ENCODE peak calls at places on chromosomes 12 and 14, in six cellular contexts. E is NB4, P is lower leg skin, S is endothelial cell of umbilical vein, M is AG10803, U is fibroblast of pulmonary artery. A is an unnamed sample.
A peak's percentile ranks its signal among the peaks of the same experiment; 100 is the strongest.

GRCh38 chr14:71675902-71676291 is 256.3 kb upstream of the RGS6 start:
- DNase-seq in S (no peak), U (no peak), P (no peak), E (no peak), M (no peak), A (peak; percentile 27)

GRCh38 chr14:24443053-24443683 is 592 bp upstream of the SDR39U1 start:
- DNase-seq in P (peak; percentile 14), M (no peak), S (peak; percentile 34), U (no peak), E (no peak), A (no peak)

GRCh38 chr14:51962678-51963077 is 26.7 kb upstream of the RTRAF start:
- DNase-seq in U (peak; percentile 31), E (no peak), P (no peak), M (peak; percentile 21), S (peak; percentile 49), A (peak; percentile 4)

GRCh38 chr12:325886-326285 is 63.2 kb downstream of the KDM5A start:
- DNase-seq in E (no peak), S (no peak), M (peak; percentile 44), P (no peak), U (no peak), A (no peak)

GRCh38 chr14:85565862-85566296 is 35.9 kb downstream of the FLRT2 start:
- DNase-seq in U (peak; percentile 75), E (no peak), P (no peak), S (peak; percentile 89), M (peak; percentile 44), A (peak; percentile 81)

GRCh38 chr12:62519043-62519442 is 52.4 kb downstream of the MON2 start:
- DNase-seq in M (no peak), U (no peak), E (no peak), P (no peak), S (no peak), A (no peak)

GRCh38 chr12:88298761-88299242 is 156.7 kb downstream of the TMTC3 start:
- DNase-seq in P (no peak), E (no peak), U (peak; percentile 70), S (peak; percentile 69), M (peak; percentile 86), A (peak; percentile 77)

GRCh38 chr12:71161575-71161974 is 3.8 kb upstream of the TSPAN8 start:
- DNase-seq in P (no peak), U (no peak), S (no peak), M (no peak), E (no peak), A (no peak)

GRCh38 chr14:22557846-22558220 is 31.2 kb downstream of the DAD1 start:
- DNase-seq in S (no peak), P (no peak), M (no peak), E (peak; percentile 37), U (no peak), A (no peak)

GRCh38 chr14:22558221-22558913 is 30.7 kb downstream of the DAD1 start:
- DNase-seq in U (no peak), E (peak; percentile 36), P (no peak), S (no peak), M (no peak), A (no peak)

GRCh38 chr14:22555573-22556011 is 33.4 kb downstream of the DAD1 start:
- DNase-seq in S (no peak), U (no peak), P (no peak), E (peak; percentile 83), M (no peak), A (peak; percentile 29)

GRCh38 chr14:22556021-22556989 is 32.7 kb downstream of the DAD1 start:
- DNase-seq in U (peak; percentile 80), P (peak; percentile 94), M (peak; percentile 62), E (peak; percentile 99), S (peak; percentile 52), A (peak; percentile 55)

GRCh38 chr14:22556990-22557623 is 31.9 kb downstream of the DAD1 start:
- DNase-seq in E (peak; percentile 93), S (peak; percentile 71), U (peak; percentile 72), M (peak; percentile 64), P (peak; percentile 96), A (peak; percentile 67)
- H3K4me3 ChIP-seq in E (peak overlapping the region; percentile 66), S (peak overlapping the region; percentile 14), U (peak overlapping the region; percentile 48), M (peak overlapping the region; percentile 56), P (no peak overlapping the region), A (peak overlapping the region; percentile 40)

DNA sequence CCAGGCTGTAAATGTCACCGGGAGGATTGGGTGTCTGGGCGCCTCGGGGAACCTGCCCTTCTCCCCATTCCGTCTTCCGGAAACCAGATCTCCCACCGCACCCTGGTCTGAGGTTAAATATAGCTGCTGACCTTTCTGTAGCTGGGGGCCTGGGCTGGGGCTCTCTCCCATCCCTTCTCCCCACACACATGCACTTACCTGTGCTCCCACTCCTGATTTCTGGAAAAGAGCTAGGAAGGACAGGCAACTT is 1.3 kb downstream of the GAPDH start:
- DNase-seq in M (no peak), P (no peak), S (no peak), E (no peak), U (no peak), A (no peak)
- H3K4me3 ChIP-seq in M (peak overlapping the region; percentile 94), P (peak overlapping the region; percentile 86), S (peak overlapping the region; percentile 70), E (peak overlapping the region; percentile 95), U (peak overlapping the region; percentile 98), A (peak overlapping the region; percentile 96)

GRCh38 chr12:125861299-125862281 is 796.4 kb downstream of the AACS start:
- DNase-seq in P (no peak), M (no peak), E (no peak), S (no peak), U (no peak), A (no peak)
- H3K4me3 ChIP-seq in P (no peak overlapping the region), M (no peak overlapping the region), E (no peak overlapping the region), S (no peak overlapping the region), U (no peak overlapping the region), A (no peak overlapping the region)

GRCh38 chr12:132610051-132610759 is at the start of gene LRCOL1:
- DNase-seq in U (peak; percentile 76), P (no peak), E (no peak), M (peak; percentile 81), S (peak; percentile 55), A (peak; percentile 92)
- H3K4me3 ChIP-seq in U (peak within 1 kb of the TSS; percentile 17), P (no peak within 1 kb of the TSS), E (no peak within 1 kb of the TSS), M (peak within 1 kb of the TSS; percentile 24), S (no peak within 1 kb of the TSS), A (no peak within 1 kb of the TSS)

DNA sequence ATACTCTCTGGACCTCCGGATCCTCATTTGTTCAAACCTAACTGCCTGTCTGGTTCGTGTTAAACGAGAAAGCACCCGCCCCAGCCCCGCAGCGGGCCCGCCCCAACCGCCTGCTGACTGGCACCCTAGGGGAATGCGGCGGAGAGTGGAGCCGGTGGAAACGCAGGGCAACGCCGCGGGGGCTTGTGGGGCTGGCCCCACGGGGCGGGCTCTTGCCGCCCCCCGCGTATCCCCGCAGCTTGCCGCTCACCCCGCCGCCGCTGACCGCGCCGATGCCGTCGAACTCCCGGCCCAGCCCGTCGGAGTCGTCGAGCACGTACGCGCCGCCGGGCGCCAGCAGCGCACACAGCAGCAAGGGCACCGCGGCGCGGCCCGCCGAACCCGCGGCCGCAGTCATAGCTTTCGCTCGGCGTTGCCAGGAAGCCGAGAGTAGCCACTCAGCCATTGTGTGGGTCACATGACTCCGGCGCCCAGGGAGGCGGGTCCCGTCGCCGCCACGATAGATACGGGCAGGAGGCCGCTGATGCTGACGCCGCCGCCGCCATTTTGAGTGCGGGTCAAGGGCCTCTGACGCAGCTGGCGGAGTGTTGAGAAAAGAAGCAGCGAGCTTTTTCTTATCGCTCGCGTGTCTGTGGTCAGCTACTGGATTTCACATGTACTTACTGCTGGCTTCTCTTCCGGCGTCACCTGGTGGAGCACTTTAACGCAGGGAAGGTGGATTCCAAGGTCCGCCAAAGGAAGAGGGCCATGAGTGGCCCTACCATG is at the start of gene GALC:
- DNase-seq in U (peak; percentile 92), S (peak; percentile 94), M (peak; percentile 88), P (peak; percentile 99), E (peak; percentile 83), A (peak; percentile 87)
- H3K4me3 ChIP-seq in U (peak within 1 kb of the TSS; percentile 68), S (peak within 1 kb of the TSS; percentile 82), M (peak within 1 kb of the TSS; percentile 69), P (peak within 1 kb of the TSS; percentile 73), E (peak within 1 kb of the TSS; percentile 57), A (peak within 1 kb of the TSS; percentile 75)

GRCh38 chr14:73723411-73723798 is 9.2 kb upstream of the PNMA1 start:
- DNase-seq in M (peak; percentile 47), E (no peak), P (no peak), U (peak; percentile 48), S (no peak), A (peak; percentile 81)
- H3K4me3 ChIP-seq in M (peak overlapping the region; percentile 46), E (no peak overlapping the region), P (no peak overlapping the region), U (peak overlapping the region; percentile 30), S (no peak overlapping the region), A (peak overlapping the region; percentile 33)

DNA sequence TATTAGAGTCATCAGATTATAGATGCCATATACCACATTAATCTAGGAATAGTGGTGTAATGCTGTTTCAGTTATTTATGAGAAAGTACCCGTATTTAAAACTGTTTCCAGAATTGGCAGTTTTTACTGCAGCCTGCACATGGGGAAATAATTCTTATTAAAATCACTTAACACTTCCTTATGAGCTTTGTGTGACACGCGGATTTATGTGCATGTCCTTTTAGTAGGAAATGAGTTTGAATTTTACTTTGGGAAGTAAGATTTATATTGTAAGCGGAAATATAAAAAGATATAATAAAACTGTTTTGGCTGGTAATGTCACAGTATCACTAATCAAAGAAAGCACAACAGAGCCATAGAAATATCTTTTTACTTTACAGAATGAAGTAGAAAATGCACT is 132.9 kb downstream of the TMEM117 start:
- DNase-seq in U (no peak), P (no peak), E (no peak), M (no peak), S (no peak), A (no peak)
- H3K4me3 ChIP-seq in U (no peak overlapping the region), P (no peak overlapping the region), E (no peak overlapping the region), M (no peak overlapping the region), S (no peak overlapping the region), A (no peak overlapping the region)

DNA sequence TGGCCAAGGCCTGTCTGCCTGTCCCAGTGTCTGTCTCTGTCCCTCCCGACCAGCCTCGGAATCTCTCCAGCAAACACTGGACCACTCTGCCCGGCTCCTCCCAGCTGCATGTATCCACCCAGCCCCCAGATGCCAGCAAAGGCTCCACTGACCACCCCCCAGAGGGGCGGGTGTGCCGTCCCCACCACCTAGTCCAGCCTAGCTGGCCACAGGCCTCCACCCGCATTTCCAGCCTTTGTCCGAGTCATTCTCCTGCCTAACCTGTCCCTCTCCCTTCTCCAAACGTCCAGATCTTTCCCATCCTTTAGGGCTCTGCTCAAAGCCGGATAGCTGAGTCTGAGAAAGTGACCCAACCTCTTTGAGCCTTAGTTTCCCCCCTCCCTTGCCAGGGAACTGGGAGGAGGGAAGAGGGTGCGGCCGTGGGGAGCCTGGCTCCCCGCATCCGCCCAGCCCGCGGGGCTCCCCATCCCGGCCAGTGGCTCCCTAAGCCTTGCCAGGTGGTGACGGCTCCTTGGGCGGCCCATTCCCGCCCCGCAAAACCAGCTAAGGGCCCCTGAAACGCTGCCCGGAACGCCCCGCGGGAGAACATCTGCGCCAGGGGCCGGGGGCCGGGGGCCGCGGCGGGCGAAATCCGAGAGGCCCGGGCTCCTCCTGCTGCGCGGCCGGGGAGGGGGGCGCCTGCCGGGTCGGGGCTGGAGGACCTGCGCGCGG is 34.6 kb upstream of the ANKRD9 start:
- DNase-seq in S (no peak), U (no peak), P (no peak), M (no peak), E (no peak), A (no peak)
- H3K4me3 ChIP-seq in S (no peak overlapping the region), U (no peak overlapping the region), P (no peak overlapping the region), M (no peak overlapping the region), E (no peak overlapping the region), A (no peak overlapping the region)

GRCh38 chr12:54187075-54187474 is 1.7 kb downstream of the SMUG1 start:
- DNase-seq in P (no peak), E (no peak), S (no peak), U (no peak), M (no peak), A (no peak)
- H3K4me3 ChIP-seq in P (no peak overlapping the region), E (no peak overlapping the region), S (no peak overlapping the region), U (no peak overlapping the region), M (no peak overlapping the region), A (no peak overlapping the region)

A was measured in fibroblast of mammary gland.